ENCODE peak calls at places on chromosomes 13 and 19, in four cellular contexts. One of them, this sample, is unnamed.
A peak's percentile ranks its signal among the peaks of the same experiment; 100 is the strongest.

GRCh38 chr19:58558066-58558622 is at the start of gene UBE2M:
- DNase-seq in type B pancreatic cell: no peak
- DNase-seq in ELR: peak; percentile 46
- DNase-seq in IMR-90: no peak
- DNase-seq in this sample: peak; percentile 38

GRCh38 chr13:43307221-43307920 is 284.0 kb downstream of the DNAJC15 start:
- DNase-seq in type B pancreatic cell: no peak
- DNase-seq in ELR: no peak
- DNase-seq in IMR-90: no peak
- DNase-seq in this sample: no peak

GRCh38 chr13:20349564-20350379 is 117.7 kb upstream of the GJB6 start:
- DNase-seq in type B pancreatic cell: no peak
- DNase-seq in ELR: no peak
- DNase-seq in IMR-90: no peak
- DNase-seq in this sample: no peak

GRCh38 chr13:49494645-49495044 is 1.1 kb upstream of the PHF11 start:
- DNase-seq in type B pancreatic cell: no peak
- DNase-seq in ELR: peak; percentile 10
- DNase-seq in IMR-90: no peak
- DNase-seq in this sample: no peak

GRCh38 chr13:45296259-45296658 is 44.7 kb downstream of the TPT1 start:
- DNase-seq in type B pancreatic cell: no peak
- DNase-seq in ELR: no peak
- DNase-seq in IMR-90: peak; percentile 37
- DNase-seq in this sample: no peak

GRCh38 chr19:40607311-40607871 is 6.2 kb downstream of the LTBP4 start:
- DNase-seq in type B pancreatic cell: no peak
- DNase-seq in ELR: no peak
- DNase-seq in IMR-90: no peak
- DNase-seq in this sample: no peak

GRCh38 chr19:2150794-2151338 is 500 bp downstream of the AP3D1 start:
- DNase-seq in type B pancreatic cell: no peak
- DNase-seq in ELR: no peak
- DNase-seq in IMR-90: no peak
- DNase-seq in this sample: no peak

GRCh38 chr13:84563611-84564010 is 681.3 kb upstream of the SLITRK1 start:
- DNase-seq in type B pancreatic cell: no peak
- DNase-seq in ELR: no peak
- DNase-seq in IMR-90: no peak
- DNase-seq in this sample: no peak

GRCh38 chr19:39563408-39563807 is 23.4 kb upstream of the EID2 start:
- DNase-seq in type B pancreatic cell: no peak
- DNase-seq in ELR: peak; percentile 55
- DNase-seq in IMR-90: peak; percentile 18
- DNase-seq in this sample: no peak

GRCh38 chr19:33398361-33399060 is 25.0 kb downstream of the CEBPG start:
- DNase-seq in type B pancreatic cell: no peak
- DNase-seq in ELR: no peak
- DNase-seq in IMR-90: no peak
- DNase-seq in this sample: no peak

GRCh38 chr19:55086730-55087541 is 11.3 kb downstream of the EPS8L1 start:
- DNase-seq in type B pancreatic cell: peak; percentile 89
- DNase-seq in ELR: peak; percentile 96
- DNase-seq in IMR-90: peak; percentile 91
- DNase-seq in this sample: peak; percentile 92